ENCODE peak calls at places on chromosomes 5 and 9, in nine cellular contexts. I is uterus, V is esophagus squamous epithelium, T is IMR-90, B is testis, J is transverse colon, D is lower leg skin, F is heart left ventricle, E is prostate gland. M is an unnamed sample.

GRCh38 chr5:101045689-101046088 is 142.6 kb upstream of the ST8SIA4 start:
- DNase-seq in I (no peak), V (no peak), T (no peak), B (no peak), J (no peak), D (no peak), F (no peak), E (no peak), M (peak; percentile 2)

GRCh38 chr9:22160235-22160634 is 151.1 kb upstream of the CDKN2B start:
- DNase-seq in I (no peak), V (no peak), T (peak; percentile 69), B (no peak), J (no peak), D (no peak), F (no peak), E (no peak), M (no peak)

GRCh38 chr5:177478711-177479646 is 5.5 kb upstream of the DBN1 start:
- DNase-seq in I (peak; percentile 95), V (no peak), T (peak; percentile 66), B (peak; percentile 89), J (peak; percentile 69), D (peak; percentile 96), F (peak; percentile 89), E (peak; percentile 82), M (peak; percentile 95)

GRCh38 chr5:75670571-75670970 is 46.7 kb downstream of the POC5 start:
- DNase-seq in I (no peak), V (no peak), T (peak; percentile 28), B (no peak), J (no peak), D (no peak), F (no peak), E (no peak), M (no peak)

GRCh38 chr9:89844535-89844934 is 239.7 kb downstream of the GADD45G start:
- DNase-seq in I (no peak), V (no peak), T (no peak), B (no peak), J (no peak), D (peak; percentile 32), F (no peak), E (peak; percentile 39), M (no peak)

GRCh38 chr5:2587189-2588031 is 164.1 kb downstream of the IRX2 start:
- DNase-seq in I (no peak), V (no peak), T (no peak), B (no peak), J (no peak), D (peak; percentile 68), F (no peak), E (no peak), M (no peak)

GRCh38 chr9:72942451-72942850 is 10.4 kb downstream of the ALDH1A1 start:
- DNase-seq in I (no peak), V (no peak), T (no peak), B (no peak), J (no peak), D (no peak), F (no peak), E (no peak), M (no peak)

GRCh38 chr5:34655354-34655991 is 655 bp upstream of the RAI14 start:
- DNase-seq in I (peak; percentile 76), V (no peak), T (peak; percentile 90), B (peak; percentile 62), J (peak; percentile 51), D (peak; percentile 91), F (no peak), E (peak; percentile 70), M (peak; percentile 35)

GRCh38 chr9:92196909-92197308 is 81.7 kb upstream of the SPTLC1 start:
- DNase-seq in I (no peak), V (no peak), T (peak; percentile 65), B (no peak), J (no peak), D (no peak), F (no peak), E (no peak), M (no peak)

GRCh38 chr5:3607541-3608147 is 12.0 kb downstream of the IRX1 start:
- DNase-seq in I (no peak), V (no peak), T (no peak), B (no peak), J (no peak), D (no peak), F (no peak), E (no peak), M (no peak)

GRCh38 chr5:103205991-103206700 is 52.4 kb upstream of the MACIR start:
- DNase-seq in I (no peak), V (no peak), T (no peak), B (no peak), J (no peak), D (no peak), F (no peak), E (no peak), M (no peak)

GRCh38 chr5:9370256-9370655 is 175.6 kb downstream of the SEMA5A start:
- DNase-seq in I (no peak), V (no peak), T (peak; percentile 49), B (no peak), J (no peak), D (no peak), F (no peak), E (no peak), M (no peak)

GRCh38 chr5:69468631-69469030 is 24.0 kb upstream of the OCLN start:
- DNase-seq in I (no peak), V (no peak), T (no peak), B (no peak), J (no peak), D (no peak), F (no peak), E (no peak), M (no peak)

GRCh38 chr5:69462170-69462569 is 30.4 kb upstream of the OCLN start:
- DNase-seq in I (no peak), V (no peak), T (no peak), B (no peak), J (no peak), D (no peak), F (no peak), E (no peak), M (no peak)

DNA sequence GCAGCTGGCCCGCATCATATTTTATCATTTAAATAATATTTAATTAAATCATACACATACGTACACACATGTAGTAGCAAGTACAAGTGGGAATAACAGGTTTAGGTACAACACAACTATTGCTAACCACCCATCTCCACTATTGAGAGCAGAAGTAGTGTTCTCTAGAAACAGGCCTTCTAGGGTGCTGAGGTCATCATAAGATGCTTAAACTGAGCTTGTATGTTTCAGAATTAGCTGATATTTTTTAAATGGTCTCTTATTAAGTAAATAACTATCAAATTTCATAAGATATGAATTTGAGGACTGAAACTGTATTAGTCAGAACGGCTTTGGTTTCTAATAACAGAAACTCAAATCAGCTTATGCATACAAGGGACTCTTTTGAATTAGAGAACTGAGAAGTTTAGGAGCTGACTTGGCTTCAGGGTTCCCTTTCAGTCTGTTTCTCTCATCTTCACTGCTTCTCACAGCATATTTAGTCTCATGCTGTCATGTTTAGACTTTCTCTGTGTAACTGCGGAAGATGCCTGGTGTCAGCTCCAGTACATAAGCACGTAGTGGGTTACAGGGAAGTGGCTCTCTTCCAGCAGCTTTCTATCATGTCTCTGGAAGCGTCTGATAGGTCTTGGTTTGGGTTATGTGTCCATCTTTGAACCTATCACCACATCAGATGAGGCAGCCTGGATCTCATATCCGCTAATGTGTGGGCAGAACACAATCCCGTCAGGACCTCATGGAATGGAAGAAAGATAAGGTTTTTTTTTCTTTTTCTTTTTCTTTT is 25.0 kb upstream of the OCLN start:
- DNase-seq in I (no peak), V (no peak), T (peak; percentile 10), B (no peak), J (no peak), D (no peak), F (no peak), E (no peak), M (no peak)
- TF ChIP-seq POLR2A in I (no peak), V (no peak), T (no peak), B (no peak), J (no peak), D (no peak), F (no peak), E (no peak), M (no peak)

DNA sequence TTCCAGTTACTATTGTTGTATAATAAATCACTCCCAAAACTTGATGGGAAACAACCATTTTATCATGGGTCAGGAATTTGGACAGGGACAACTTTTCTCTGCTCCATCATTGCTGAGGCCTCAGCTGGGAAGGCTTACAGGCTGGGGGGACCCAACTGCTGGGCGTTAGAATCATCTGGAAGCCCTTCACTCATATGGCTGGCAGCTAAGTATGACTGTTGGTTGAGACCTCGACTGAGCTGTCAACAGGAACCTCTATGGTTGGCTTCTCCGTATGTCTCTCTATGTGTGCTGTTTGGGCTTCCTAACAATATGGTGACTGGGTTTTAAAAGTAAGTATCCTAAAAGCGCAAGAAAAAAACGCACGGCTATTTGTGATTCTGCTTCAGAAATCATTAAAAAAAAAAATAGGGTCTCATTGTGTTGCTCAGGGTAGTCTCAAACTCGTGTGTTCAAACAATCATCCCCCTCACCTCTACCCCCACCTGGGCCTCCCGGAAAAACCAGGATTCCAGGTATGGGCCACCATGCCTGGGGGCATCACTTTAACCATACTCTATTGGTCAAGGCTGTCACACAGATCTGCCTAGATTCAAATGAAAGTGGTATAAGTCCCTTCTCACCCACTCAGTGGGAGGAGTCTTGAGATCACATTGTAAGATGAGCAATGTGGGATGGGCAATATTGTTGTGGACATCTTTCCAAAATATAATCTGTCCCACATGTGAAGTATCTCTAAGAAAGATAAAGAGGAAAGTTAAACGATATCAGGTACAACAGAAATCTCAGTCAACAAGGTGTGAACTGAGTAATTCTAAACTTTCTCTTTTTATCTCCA is 15.2 kb downstream of the FNBP1 start:
- DNase-seq in I (no peak), V (no peak), T (no peak), B (no peak), J (no peak), D (no peak), F (no peak), E (no peak), M (no peak)
- TF ChIP-seq POLR2A in I (no peak), V (no peak), T (no peak), B (no peak), J (no peak), D (no peak), F (no peak), E (no peak), M (no peak)

GRCh38 chr9:111983484-111983908 is 86.9 kb downstream of the UGCG start:
- DNase-seq in I (no peak), V (no peak), T (no peak), B (no peak), J (no peak), D (no peak), F (no peak), E (no peak), M (no peak)
- TF ChIP-seq POLR2A in I (no peak), V (no peak), T (no peak), B (no peak), J (no peak), D (no peak), F (no peak), E (no peak), M (no peak)

DNA sequence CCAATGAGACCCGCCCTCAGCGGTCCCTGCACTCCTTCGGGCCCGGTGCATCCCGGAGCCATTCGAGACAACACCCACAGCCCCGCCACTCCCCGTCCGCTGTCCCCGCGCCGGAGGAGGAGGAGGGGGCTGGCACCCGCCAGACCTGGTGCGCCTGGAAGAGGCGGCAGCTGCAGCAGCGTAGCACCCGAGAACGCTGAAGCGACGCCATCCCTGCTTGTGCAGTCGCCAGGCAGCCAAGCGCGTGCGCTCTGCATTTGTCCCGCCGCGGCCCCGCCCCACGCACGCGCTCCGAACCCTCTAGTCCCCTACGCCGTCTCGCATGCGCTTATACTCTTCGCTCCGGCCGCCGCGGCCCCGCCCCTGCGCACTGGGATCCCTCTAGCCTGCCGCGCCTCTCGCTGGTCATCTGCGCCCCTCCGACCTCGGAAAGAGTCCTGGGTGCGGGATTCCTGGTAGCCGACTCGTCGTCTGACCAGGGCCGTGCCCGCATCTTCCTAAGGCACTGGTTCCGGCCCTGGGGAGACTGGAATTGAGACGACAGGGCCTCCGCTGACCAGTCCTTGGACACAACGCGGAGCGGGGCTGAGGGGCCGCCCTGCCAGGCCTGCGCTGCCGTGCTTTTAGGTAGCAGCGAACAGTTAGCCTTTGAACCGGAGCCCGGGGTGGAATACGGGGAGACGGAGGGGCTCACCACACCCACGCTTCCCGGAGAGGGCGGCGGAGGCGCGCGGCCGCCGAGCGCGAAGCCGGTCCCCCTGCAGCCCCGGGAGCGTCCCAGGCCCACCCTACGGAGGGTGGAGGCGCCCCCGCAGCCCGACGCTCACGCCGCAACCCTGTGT is at the start of gene MRNIP:
- DNase-seq in I (peak; percentile 96), V (peak; percentile 80), T (peak; percentile 91), B (peak; percentile 99), J (peak; percentile 98), D (peak; percentile 99), F (peak; percentile 98), E (peak; percentile 97), M (peak; percentile 93)
- TF ChIP-seq POLR2A in I (peak; percentile 86), V (no peak), T (peak; percentile 46), B (peak; percentile 10), J (peak; percentile 74), D (no peak), F (peak; percentile 81), E (peak; percentile 91), M (peak; percentile 46)

M was measured in erythroblast.